ENCODE peak calls at places on chromosomes 3 and 15, in eight cellular contexts. T, H, X, A, R, M, Q and O are unnamed samples.

GRCh38 chr3:177357352-177358084 is 160.2 kb upstream of the TBL1XR1 start:
- DNase-seq in T (peak; percentile 83), H (peak; percentile 79), X (peak; percentile 76), A (no peak), R (peak; percentile 54), M (peak; percentile 85), Q (peak; percentile 41), O (peak; percentile 32)

GRCh38 chr15:31098953-31099740 is 2.4 kb downstream of the TRPM1 start:
- DNase-seq in T (no peak), H (no peak), X (no peak), A (no peak), R (no peak), M (peak; percentile 23), Q (no peak), O (no peak)

GRCh38 chr3:157127831-157128767 is 31.8 kb downstream of the CCNL1 start:
- DNase-seq in T (peak; percentile 74), H (peak; percentile 73), X (peak; percentile 63), A (peak; percentile 87), R (no peak), M (peak; percentile 70), Q (peak; percentile 84), O (peak; percentile 37)

GRCh38 chr15:84793431-84793830 is 23.7 kb upstream of the ALPK3 start:
- DNase-seq in T (no peak), H (no peak), X (no peak), A (no peak), R (no peak), M (no peak), Q (no peak), O (no peak)

GRCh38 chr3:173733029-173733652 is 335.6 kb downstream of the NLGN1 start:
- DNase-seq in T (peak; percentile 59), H (peak; percentile 34), X (peak; percentile 7), A (no peak), R (no peak), M (peak; percentile 44), Q (no peak), O (no peak)

GRCh38 chr15:80638553-80639167 is 56.5 kb upstream of the ABHD17C start:
- DNase-seq in T (no peak), H (no peak), X (no peak), A (no peak), R (no peak), M (no peak), Q (no peak), O (no peak)

GRCh38 chr15:69086427-69087205 is 72.1 kb downstream of the NOX5 start:
- DNase-seq in T (no peak), H (no peak), X (no peak), A (no peak), R (no peak), M (no peak), Q (no peak), O (no peak)

GRCh38 chr3:11288786-11289637 is 16.8 kb downstream of the ATG7 start:
- DNase-seq in T (peak; percentile 86), H (peak; percentile 9), X (peak; percentile 77), A (no peak), R (no peak), M (peak; percentile 94), Q (no peak), O (no peak)

GRCh38 chr15:33068531-33068990 is 126.0 kb downstream of the FMN1 start:
- DNase-seq in T (peak; percentile 74), H (peak; percentile 71), X (no peak), A (no peak), R (peak; percentile 67), M (no peak), Q (no peak), O (peak; percentile 18)

GRCh38 chr3:12932347-12932746 is 91.0 kb upstream of the RPL32 start:
- DNase-seq in T (no peak), H (no peak), X (no peak), A (peak; percentile 82), R (no peak), M (no peak), Q (no peak), O (no peak)

GRCh38 chr15:33678606-33679005 is 289.7 kb upstream of the CHRM5 start:
- DNase-seq in T (no peak), H (no peak), X (no peak), A (no peak), R (no peak), M (no peak), Q (no peak), O (no peak)

GRCh38 chr15:71374607-71375352 is 259.5 kb downstream of the THSD4 start:
- DNase-seq in T (peak; percentile 23), H (no peak), X (no peak), A (no peak), R (no peak), M (peak; percentile 85), Q (no peak), O (no peak)

GRCh38 chr3:58679974-58680656 is 13.5 kb upstream of the FAM3D start:
- DNase-seq in T (no peak), H (no peak), X (no peak), A (peak; percentile 46), R (no peak), M (peak; percentile 10), Q (no peak), O (no peak)

GRCh38 chr3:170829873-170830272 is 40.1 kb downstream of the RPL22L1 start:
- DNase-seq in T (no peak), H (no peak), X (no peak), A (no peak), R (no peak), M (no peak), Q (no peak), O (no peak)

GRCh38 chr15:25883860-25884259 is 20.7 kb upstream of the ATP10A start:
- DNase-seq in T (peak; percentile 91), H (no peak), X (no peak), A (no peak), R (no peak), M (peak; percentile 81), Q (no peak), O (no peak)

GRCh38 chr3:33982269-33982798 is 183.9 kb downstream of the PDCD6IP start:
- DNase-seq in T (no peak), H (no peak), X (no peak), A (no peak), R (no peak), M (peak; percentile 26), Q (no peak), O (no peak)

GRCh38 chr3:39794880-39795279 is 14.5 kb upstream of the MYRIP start:
- DNase-seq in T (no peak), H (no peak), X (no peak), A (no peak), R (no peak), M (no peak), Q (no peak), O (no peak)

GRCh38 chr3:133874344-133874743 is 21.3 kb downstream of the RAB6B start:
- DNase-seq in T (no peak), H (no peak), X (no peak), A (no peak), R (no peak), M (no peak), Q (no peak), O (no peak)

GRCh38 chr3:179688847-179689246 is 36.0 kb downstream of the USP13 start:
- DNase-seq in T (peak; percentile 20), H (no peak), X (no peak), A (no peak), R (no peak), M (peak; percentile 29), Q (no peak), O (no peak)

GRCh38 chr15:43249699-43250203 is 17.0 kb downstream of the TGM5 start:
- DNase-seq in T (peak; percentile 90), H (no peak), X (peak; percentile 94), A (no peak), R (no peak), M (peak; percentile 64), Q (peak; percentile 49), O (no peak)

GRCh38 chr15:55916666-55917409 is 76.6 kb downstream of the NEDD4 start:
- DNase-seq in T (peak; percentile 81), H (no peak), X (no peak), A (no peak), R (no peak), M (peak; percentile 86), Q (no peak), O (no peak)

GRCh38 chr15:45200001-45200798 is 12.4 kb upstream of the SHF start:
- DNase-seq in T (peak; percentile 94), H (peak; percentile 93), X (peak; percentile 97), A (peak; percentile 98), R (peak; percentile 94), M (peak; percentile 95), Q (peak; percentile 97), O (peak; percentile 78)

GRCh38 chr3:47932431-47932830 is 83.8 kb downstream of the MAP4 start:
- DNase-seq in T (peak; percentile 22), H (no peak), X (no peak), A (no peak), R (no peak), M (peak; percentile 10), Q (no peak), O (no peak)

GRCh38 chr3:76509179-76509830 is 530.6 kb upstream of the ROBO2 start:
- DNase-seq in T (no peak), H (no peak), X (no peak), A (no peak), R (no peak), M (no peak), Q (no peak), O (peak; percentile 15)

GRCh38 chr3:141959921-141960554 is 83.6 kb downstream of the ATP1B3 start:
- DNase-seq in T (peak; percentile 79), H (no peak), X (no peak), A (no peak), R (no peak), M (peak; percentile 82), Q (no peak), O (no peak)

GRCh38 chr3:156657862-156658731 is 16.3 kb upstream of the TIPARP start:
- DNase-seq in T (no peak), H (no peak), X (no peak), A (no peak), R (no peak), M (no peak), Q (no peak), O (no peak)

GRCh38 chr3:195096484-195097330 is 174.3 kb downstream of the XXYLT1 start:
- DNase-seq in T (no peak), H (no peak), X (no peak), A (no peak), R (no peak), M (no peak), Q (no peak), O (no peak)

GRCh38 chr15:57324944-57325679 is 51.2 kb upstream of the CGNL1 start:
- DNase-seq in T (no peak), H (no peak), X (no peak), A (no peak), R (no peak), M (no peak), Q (no peak), O (no peak)

GRCh38 chr15:81749667-81750360 is 296.0 kb downstream of the MEX3B start:
- DNase-seq in T (peak; percentile 3), H (no peak), X (no peak), A (no peak), R (no peak), M (no peak), Q (no peak), O (no peak)

GRCh38 chr3:196951371-196951770 is 9.0 kb upstream of the NCBP2 start:
- DNase-seq in T (no peak), H (no peak), X (no peak), A (no peak), R (no peak), M (no peak), Q (no peak), O (no peak)

GRCh38 chr3:64399205-64399800 is 174.0 kb upstream of the PRICKLE2 start:
- DNase-seq in T (peak; percentile 86), H (peak; percentile 60), X (peak; percentile 59), A (no peak), R (no peak), M (peak; percentile 63), Q (peak; percentile 18), O (no peak)